ENCODE peak calls at places on chromosomes 12 and 14, in four cellular contexts. F, K, Y and N are unnamed samples.

GRCh38 chr14:93729993-93730392 is 58.3 kb downstream of the PRIMA1 start:
- DNase-seq in F (no peak), K (no peak), Y (no peak), N (no peak)

GRCh38 chr12:92295523-92295922 is 149.9 kb upstream of the BTG1 start:
- DNase-seq in F (peak; percentile 42), K (no peak), Y (no peak), N (no peak)

GRCh38 chr12:70083677-70084020 is 159.6 kb upstream of the CNOT2 start:
- DNase-seq in F (no peak), K (no peak), Y (no peak), N (no peak)

GRCh38 chr12:124518051-124518932 is 49.1 kb downstream of the NCOR2 start:
- DNase-seq in F (peak; percentile 100), K (peak; percentile 99), Y (peak; percentile 99), N (peak; percentile 98)

GRCh38 chr14:49879683-49880204 is 13.1 kb upstream of the ARF6 start:
- DNase-seq in F (peak; percentile 74), K (no peak), Y (peak; percentile 51), N (peak; percentile 76)

GRCh38 chr14:75234173-75234855 is 44.3 kb upstream of the FOS start:
- DNase-seq in F (peak; percentile 91), K (peak; percentile 83), Y (no peak), N (peak; percentile 69)

GRCh38 chr12:72832024-72832423 is 559.9 kb downstream of the TRHDE start:
- DNase-seq in F (no peak), K (no peak), Y (no peak), N (no peak)

GRCh38 chr14:64845878-64846277 is 33.8 kb downstream of the SPTB start:
- DNase-seq in F (no peak), K (no peak), Y (no peak), N (peak; percentile 49)

GRCh38 chr12:2198088-2198501 is 145.3 kb downstream of the CACNA1C start:
- DNase-seq in F (peak; percentile 53), K (no peak), Y (no peak), N (peak; percentile 7)

GRCh38 chr12:69935651-69936100 is 110.6 kb downstream of the MYRFL start:
- DNase-seq in F (no peak), K (no peak), Y (no peak), N (peak; percentile 27)

GRCh38 chr12:81167694-81168093 is 89.8 kb downstream of the ACSS3 start:
- DNase-seq in F (peak; percentile 36), K (no peak), Y (no peak), N (peak; percentile 47)

GRCh38 chr14:22668417-22668816 is 24.3 kb upstream of the OR6J1 start:
- DNase-seq in F (peak; percentile 84), K (no peak), Y (no peak), N (no peak)

GRCh38 chr12:105980048-105980447 is 158.7 kb downstream of the NUAK1 start:
- DNase-seq in F (no peak), K (no peak), Y (no peak), N (no peak)

DNA sequence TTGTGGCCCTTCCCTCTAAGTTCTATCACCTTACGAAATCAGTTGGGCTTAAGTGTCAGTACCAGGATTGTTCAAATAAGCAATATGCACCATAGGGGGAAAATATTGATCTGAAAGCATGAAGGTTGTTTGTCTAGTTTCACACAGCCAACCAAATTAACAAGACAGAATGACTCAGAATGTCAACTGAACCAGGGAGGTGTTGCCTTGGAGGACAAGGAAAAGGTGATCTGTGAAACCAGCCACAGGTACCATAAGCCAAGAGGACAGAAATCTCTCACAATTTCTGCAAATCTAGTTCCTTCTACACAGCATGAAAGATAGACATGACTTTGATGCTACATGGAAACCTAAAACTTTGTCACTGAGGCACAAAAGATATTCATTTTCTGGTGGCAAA is 297.9 kb downstream of the BCL11B start:
- DNase-seq in F (no peak), K (no peak), Y (no peak), N (peak; percentile 27)
- H3K4me3 ChIP-seq in F (no peak overlapping the region), K (no peak overlapping the region), Y (no peak overlapping the region), N (no peak overlapping the region)

GRCh38 chr12:108047130-108047550 is 81.9 kb upstream of the WSCD2 start:
- DNase-seq in F (peak; percentile 13), K (no peak), Y (no peak), N (no peak)

GRCh38 chr12:108043750-108044149 is 85.3 kb upstream of the WSCD2 start:
- DNase-seq in F (no peak), K (no peak), Y (no peak), N (no peak)

GRCh38 chr12:108046135-108046534 is 83.0 kb upstream of the WSCD2 start:
- DNase-seq in F (no peak), K (no peak), Y (no peak), N (no peak)

GRCh38 chr12:108048686-108049085 is 80.4 kb upstream of the WSCD2 start:
- DNase-seq in F (no peak), K (no peak), Y (no peak), N (no peak)

GRCh38 chr12:108046633-108047032 is 82.5 kb upstream of the WSCD2 start:
- DNase-seq in F (no peak), K (no peak), Y (no peak), N (no peak)
- H3K4me3 ChIP-seq in F (no peak overlapping the region), K (no peak overlapping the region), Y (no peak overlapping the region), N (no peak overlapping the region)

DNA sequence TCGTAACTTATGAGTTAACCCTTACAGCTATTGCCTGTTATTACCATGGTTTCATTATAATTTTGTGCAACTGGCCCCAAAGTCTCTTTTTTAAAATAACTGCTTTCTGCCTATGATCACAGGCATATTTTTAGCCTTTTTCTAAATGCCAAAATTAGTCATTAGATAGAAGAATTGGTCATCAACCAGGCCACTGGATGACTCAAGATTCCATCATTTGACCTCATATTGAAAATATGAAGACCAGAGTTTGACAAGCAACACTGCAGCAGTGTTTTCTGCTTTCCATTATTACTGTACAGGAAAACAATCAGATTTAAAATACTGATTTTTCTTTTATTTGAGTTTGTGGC is 54.7 kb upstream of the OTOGL start:
- DNase-seq in F (peak; percentile 78), K (no peak), Y (no peak), N (peak; percentile 87)
- H3K4me3 ChIP-seq in F (no peak overlapping the region), K (no peak overlapping the region), Y (no peak overlapping the region), N (no peak overlapping the region)

DNA sequence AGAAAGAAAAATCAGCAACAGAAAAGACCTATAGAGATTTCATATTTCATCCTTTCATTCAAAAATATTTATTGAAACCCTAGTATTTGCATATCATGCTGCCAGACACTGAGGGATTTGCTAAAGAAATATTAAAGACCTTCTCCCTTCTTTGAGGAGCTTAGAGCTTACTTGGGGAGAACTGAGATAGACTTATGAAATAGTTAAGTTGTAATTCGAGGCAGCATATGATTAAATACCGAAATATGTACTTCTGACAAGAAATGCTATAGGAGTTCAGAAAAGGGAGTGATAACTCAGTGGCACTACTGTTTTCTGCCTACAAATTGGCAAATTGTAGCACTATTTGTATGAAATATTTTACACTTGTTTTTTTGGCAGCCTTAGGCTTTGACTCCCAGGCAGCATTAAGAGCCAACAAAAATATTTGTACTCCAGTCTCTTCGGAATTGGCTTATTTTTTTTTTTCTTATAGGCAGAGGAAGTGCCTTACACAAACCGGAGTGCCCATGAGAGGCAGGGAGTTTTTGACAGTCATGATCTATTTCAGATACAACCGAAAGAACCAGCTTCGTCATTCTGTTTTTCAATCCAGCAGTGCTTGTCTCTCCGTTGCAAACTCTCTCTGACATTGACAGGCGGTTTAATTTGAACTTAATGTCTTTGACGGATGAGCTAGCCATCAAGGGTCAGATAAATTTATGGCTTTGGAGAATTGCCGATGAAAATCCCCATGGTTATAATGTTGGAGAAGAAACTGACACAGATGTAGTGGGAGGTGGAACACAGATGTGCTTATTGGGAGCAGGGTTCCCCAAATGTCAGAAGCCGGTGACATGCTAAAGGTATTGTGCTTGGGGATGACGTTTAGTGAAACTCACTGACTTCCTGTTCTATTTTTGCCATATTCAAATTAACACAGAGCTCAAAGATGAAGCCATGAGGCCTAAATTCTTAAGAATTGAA is 59.4 kb downstream of the PLXNC1 start:
- DNase-seq in F (peak; percentile 61), K (no peak), Y (no peak), N (no peak)
- H3K4me3 ChIP-seq in F (no peak overlapping the region), K (peak overlapping the region; percentile 31), Y (no peak overlapping the region), N (no peak overlapping the region)

GRCh38 chr12:21526053-21526452 is at the start of gene SPX:
- DNase-seq in F (peak; percentile 26), K (no peak), Y (no peak), N (peak; percentile 85)
- H3K4me3 ChIP-seq in F (peak within 1 kb of the TSS; percentile 63), K (peak within 1 kb of the TSS; percentile 44), Y (peak within 1 kb of the TSS; percentile 73), N (peak within 1 kb of the TSS; percentile 63)

GRCh38 chr14:95486875-95487668 is 29.4 kb downstream of the SYNE3 start:
- DNase-seq in F (no peak), K (peak; percentile 36), Y (no peak), N (no peak)
- H3K4me3 ChIP-seq in F (no peak overlapping the region), K (no peak overlapping the region), Y (no peak overlapping the region), N (no peak overlapping the region)